ENCODE peak calls at places on chromosomes 3 and 15, in four cellular contexts. One of them, this sample, is unnamed.

GRCh38 chr3:105793040-105793439 is 75.8 kb downstream of the CBLB start:
- DNase-seq in uterus: no peak
- DNase-seq in HCT116: no peak
- DNase-seq in brain microvascular endothelial cell: peak; percentile 14
- DNase-seq in this sample: no peak

GRCh38 chr3:15345608-15346137 is 13.3 kb upstream of the SH3BP5 start:
- DNase-seq in uterus: no peak
- DNase-seq in HCT116: no peak
- DNase-seq in brain microvascular endothelial cell: no peak
- DNase-seq in this sample: no peak

GRCh38 chr15:68650901-68651709 is 72.3 kb downstream of the CORO2B start:
- DNase-seq in uterus: peak; percentile 23
- DNase-seq in brain microvascular endothelial cell: no peak
- DNase-seq in HCT116: peak; percentile 51
- DNase-seq in this sample: no peak

GRCh38 chr15:32790352-32790999 is 72.7 kb downstream of the GREM1 start:
- DNase-seq in brain microvascular endothelial cell: no peak
- DNase-seq in uterus: no peak
- DNase-seq in HCT116: no peak
- DNase-seq in this sample: no peak

GRCh38 chr3:99242271-99242670 is 340.8 kb upstream of the DCBLD2 start:
- DNase-seq in HCT116: no peak
- DNase-seq in brain microvascular endothelial cell: peak; percentile 27
- DNase-seq in uterus: no peak
- DNase-seq in this sample: no peak

GRCh38 chr15:26260517-26261133 is 397.5 kb upstream of the ATP10A start:
- DNase-seq in uterus: no peak
- DNase-seq in HCT116: no peak
- DNase-seq in brain microvascular endothelial cell: no peak
- DNase-seq in this sample: no peak

GRCh38 chr15:67931861-67932260 is 92.0 kb upstream of the RNU6-1 start:
- DNase-seq in HCT116: no peak
- DNase-seq in uterus: no peak
- DNase-seq in brain microvascular endothelial cell: no peak
- DNase-seq in this sample: no peak

GRCh38 chr3:178483704-178484103 is 52.5 kb upstream of the KCNMB2 start:
- DNase-seq in uterus: no peak
- DNase-seq in brain microvascular endothelial cell: no peak
- DNase-seq in HCT116: no peak
- DNase-seq in this sample: no peak

GRCh38 chr3:159340877-159341500 is 539.1 kb downstream of the MFSD1 start:
- DNase-seq in HCT116: no peak
- DNase-seq in brain microvascular endothelial cell: no peak
- DNase-seq in uterus: no peak
- DNase-seq in this sample: no peak

GRCh38 chr15:65991721-65992472 is 122.6 kb downstream of the RAB11A start:
- DNase-seq in brain microvascular endothelial cell: no peak
- DNase-seq in HCT116: no peak
- DNase-seq in uterus: no peak
- DNase-seq in this sample: no peak

GRCh38 chr3:167102071-167102470 is 278.0 kb downstream of the ZBBX start:
- DNase-seq in uterus: no peak
- DNase-seq in HCT116: peak; percentile 6
- DNase-seq in brain microvascular endothelial cell: no peak
- DNase-seq in this sample: no peak

GRCh38 chr3:69463546-69463945 is 77.7 kb upstream of the FRMD4B start:
- DNase-seq in uterus: no peak
- DNase-seq in HCT116: no peak
- DNase-seq in brain microvascular endothelial cell: no peak
- DNase-seq in this sample: no peak

GRCh38 chr3:155497930-155498647 is 204.6 kb upstream of the STRIT1 start:
- DNase-seq in brain microvascular endothelial cell: peak; percentile 92
- DNase-seq in HCT116: peak; percentile 60
- DNase-seq in uterus: no peak
- DNase-seq in this sample: no peak

GRCh38 chr3:42728056-42728455 is 25.5 kb upstream of the HHATL start:
- DNase-seq in uterus: peak; percentile 42
- DNase-seq in brain microvascular endothelial cell: no peak
- DNase-seq in HCT116: no peak
- DNase-seq in this sample: no peak

GRCh38 chr15:34794590-34795206 is 651 bp downstream of the ACTC1 start:
- DNase-seq in uterus: no peak
- DNase-seq in brain microvascular endothelial cell: no peak
- DNase-seq in HCT116: no peak
- DNase-seq in this sample: no peak

GRCh38 chr3:188179006-188179966 is 25.3 kb downstream of the LPP start:
- DNase-seq in uterus: peak; percentile 55
- DNase-seq in HCT116: no peak
- DNase-seq in brain microvascular endothelial cell: no peak
- DNase-seq in this sample: no peak

GRCh38 chr15:44738340-44738984 is 2.1 kb downstream of the TRIM69 start:
- DNase-seq in uterus: no peak
- DNase-seq in brain microvascular endothelial cell: no peak
- DNase-seq in HCT116: peak; percentile 62
- DNase-seq in this sample: no peak

GRCh38 chr3:55285156-55285555 is 201.9 kb downstream of the WNT5A start:
- DNase-seq in uterus: no peak
- DNase-seq in HCT116: no peak
- DNase-seq in brain microvascular endothelial cell: no peak
- DNase-seq in this sample: no peak

GRCh38 chr15:32818758-32819405 is 101.1 kb downstream of the GREM1 start:
- DNase-seq in uterus: peak; percentile 28
- DNase-seq in HCT116: no peak
- DNase-seq in brain microvascular endothelial cell: no peak
- DNase-seq in this sample: no peak

GRCh38 chr3:179108091-179108490 is 36.5 kb upstream of the ZMAT3 start:
- DNase-seq in HCT116: no peak
- DNase-seq in uterus: no peak
- DNase-seq in brain microvascular endothelial cell: peak; percentile 63
- DNase-seq in this sample: no peak

GRCh38 chr3:12462159-12462962 is 21.9 kb upstream of the TSEN2 start:
- DNase-seq in brain microvascular endothelial cell: no peak
- DNase-seq in uterus: no peak
- DNase-seq in HCT116: no peak
- DNase-seq in this sample: peak; percentile 82

GRCh38 chr15:75446146-75446545 is 5.3 kb downstream of the SIN3A start:
- DNase-seq in HCT116: no peak
- DNase-seq in uterus: no peak
- DNase-seq in brain microvascular endothelial cell: no peak
- DNase-seq in this sample: no peak

GRCh38 chr3:195123196-195123805 is 147.7 kb downstream of the XXYLT1 start:
- DNase-seq in HCT116: no peak
- DNase-seq in uterus: no peak
- DNase-seq in brain microvascular endothelial cell: no peak
- DNase-seq in this sample: no peak

GRCh38 chr3:5136619-5137429 is 14.7 kb downstream of the ARL8B start:
- DNase-seq in uterus: no peak
- DNase-seq in brain microvascular endothelial cell: no peak
- DNase-seq in HCT116: no peak
- DNase-seq in this sample: peak; percentile 37

GRCh38 chr3:42681361-42682038 is 3.8 kb upstream of the KLHL40 start:
- DNase-seq in HCT116: no peak
- DNase-seq in brain microvascular endothelial cell: no peak
- DNase-seq in uterus: no peak
- DNase-seq in this sample: no peak

GRCh38 chr3:76765526-76765925 is 274.4 kb upstream of the ROBO2 start:
- DNase-seq in HCT116: no peak
- DNase-seq in uterus: no peak
- DNase-seq in brain microvascular endothelial cell: no peak
- DNase-seq in this sample: no peak

GRCh38 chr3:46693897-46694235 is 387 bp upstream of the ALS2CL start:
- DNase-seq in uterus: no peak
- DNase-seq in brain microvascular endothelial cell: no peak
- DNase-seq in HCT116: no peak
- DNase-seq in this sample: no peak

DNA sequence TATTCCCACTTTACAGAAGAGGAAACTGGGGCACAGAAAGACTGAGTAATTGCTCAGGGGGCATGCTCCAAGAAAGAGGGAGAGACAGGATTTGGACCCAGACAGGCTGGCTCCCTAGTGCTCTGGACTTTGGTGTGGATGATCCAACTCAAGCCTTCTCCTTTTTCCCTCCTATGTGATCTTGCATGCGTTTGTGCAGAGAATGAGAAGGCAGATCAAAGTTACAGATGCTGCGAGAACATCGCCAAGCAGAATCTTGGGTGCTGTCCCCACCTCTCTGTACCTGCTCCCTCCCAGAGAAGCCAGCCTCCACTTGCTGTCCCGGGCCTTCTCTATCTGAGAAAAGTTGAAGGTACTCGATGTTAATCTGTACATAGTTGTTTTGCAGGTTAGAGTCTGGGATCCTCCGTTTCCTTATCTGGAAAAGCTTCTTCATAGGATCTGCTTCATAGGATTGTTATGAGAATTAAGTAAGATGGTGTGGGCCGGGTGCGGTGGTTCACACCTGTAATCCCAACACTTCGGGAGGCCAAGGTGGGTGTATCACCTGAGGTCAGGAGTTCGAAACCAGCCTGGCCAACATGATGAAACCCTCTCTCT is 10.2 kb downstream of the GNB5 start:
- DNase-seq in HCT116: no peak
- DNase-seq in uterus: no peak
- DNase-seq in brain microvascular endothelial cell: no peak
- DNase-seq in this sample: no peak
- H3K4me3 ChIP-seq in HCT116: no peak overlapping the region
- H3K4me3 ChIP-seq in uterus: no peak overlapping the region
- H3K4me3 ChIP-seq in brain microvascular endothelial cell: no peak overlapping the region
- H3K4me3 ChIP-seq in this sample: no peak overlapping the region

GRCh38 chr3:9862391-9863235 is 17.4 kb downstream of the CIDEC start:
- DNase-seq in HCT116: no peak
- DNase-seq in uterus: peak; percentile 85
- DNase-seq in brain microvascular endothelial cell: no peak
- DNase-seq in this sample: no peak
- H3K4me3 ChIP-seq in HCT116: no peak overlapping the region
- H3K4me3 ChIP-seq in uterus: peak overlapping the region; percentile 16
- H3K4me3 ChIP-seq in brain microvascular endothelial cell: peak overlapping the region; percentile 20
- H3K4me3 ChIP-seq in this sample: no peak overlapping the region

DNA sequence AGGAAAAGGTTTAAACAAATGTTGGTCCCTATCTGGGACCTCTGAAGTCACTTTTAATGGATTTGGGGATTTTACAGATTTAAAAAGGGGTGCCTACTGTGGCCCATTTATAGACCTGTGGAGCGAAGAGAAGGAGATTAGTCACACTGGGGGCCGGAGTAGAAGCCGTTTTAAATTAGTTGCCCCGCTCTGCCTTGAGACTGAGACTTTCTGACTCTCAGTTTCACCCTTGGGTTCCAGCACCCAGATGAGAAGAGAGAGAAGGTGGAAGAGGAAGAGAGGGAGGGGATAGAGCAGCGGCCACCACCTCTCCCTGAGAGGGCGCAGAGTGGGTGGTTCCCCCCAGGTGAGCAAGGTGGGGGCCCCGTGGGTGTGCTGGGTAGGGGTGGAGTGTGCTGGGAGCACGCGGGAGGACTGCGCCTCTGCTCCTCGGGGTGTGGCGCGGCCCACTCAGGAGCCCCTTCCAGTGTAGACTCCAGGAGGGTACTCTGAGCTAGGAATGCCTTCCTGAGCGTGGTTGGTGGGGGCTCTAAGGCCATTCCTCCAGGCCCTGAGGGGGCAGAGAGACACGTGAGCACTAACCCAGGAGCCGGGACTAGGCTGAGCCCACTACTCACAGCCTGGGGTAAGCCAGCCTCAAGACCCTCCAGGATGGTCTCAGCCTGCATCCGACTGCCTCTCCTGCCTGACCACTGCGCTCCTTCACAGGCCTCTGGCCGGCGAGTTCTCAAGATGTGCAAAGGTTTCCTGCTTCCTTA is 32.6 kb upstream of the RAB6B start:
- DNase-seq in brain microvascular endothelial cell: no peak
- DNase-seq in HCT116: no peak
- DNase-seq in uterus: no peak
- DNase-seq in this sample: no peak
- H3K4me3 ChIP-seq in brain microvascular endothelial cell: no peak overlapping the region
- H3K4me3 ChIP-seq in HCT116: no peak overlapping the region
- H3K4me3 ChIP-seq in uterus: no peak overlapping the region
- H3K4me3 ChIP-seq in this sample: no peak overlapping the region

GRCh38 chr3:184712248-184712559 is 340 bp upstream of the MAGEF1 start:
- DNase-seq in brain microvascular endothelial cell: no peak
- DNase-seq in HCT116: no peak
- DNase-seq in uterus: no peak
- DNase-seq in this sample: no peak

GRCh38 chr3:184715943-184716651 is 4.2 kb upstream of the MAGEF1 start:
- DNase-seq in uterus: no peak
- DNase-seq in brain microvascular endothelial cell: no peak
- DNase-seq in HCT116: no peak
- DNase-seq in this sample: no peak

GRCh38 chr3:184711366-184712247 is at the start of gene MAGEF1:
- DNase-seq in brain microvascular endothelial cell: peak; percentile 68
- DNase-seq in uterus: peak; percentile 85
- DNase-seq in HCT116: peak; percentile 66
- DNase-seq in this sample: peak; percentile 91

GRCh38 chr3:184712579-184713355 is 903 bp upstream of the MAGEF1 start:
- DNase-seq in HCT116: no peak
- DNase-seq in brain microvascular endothelial cell: no peak
- DNase-seq in uterus: no peak
- DNase-seq in this sample: no peak

GRCh38 chr3:184713521-184713920 is 1.7 kb upstream of the MAGEF1 start:
- DNase-seq in brain microvascular endothelial cell: no peak
- DNase-seq in uterus: no peak
- DNase-seq in HCT116: no peak
- DNase-seq in this sample: no peak
- H3K4me3 ChIP-seq in brain microvascular endothelial cell: no peak overlapping the region
- H3K4me3 ChIP-seq in uterus: no peak overlapping the region
- H3K4me3 ChIP-seq in HCT116: no peak overlapping the region
- H3K4me3 ChIP-seq in this sample: no peak overlapping the region

DNA sequence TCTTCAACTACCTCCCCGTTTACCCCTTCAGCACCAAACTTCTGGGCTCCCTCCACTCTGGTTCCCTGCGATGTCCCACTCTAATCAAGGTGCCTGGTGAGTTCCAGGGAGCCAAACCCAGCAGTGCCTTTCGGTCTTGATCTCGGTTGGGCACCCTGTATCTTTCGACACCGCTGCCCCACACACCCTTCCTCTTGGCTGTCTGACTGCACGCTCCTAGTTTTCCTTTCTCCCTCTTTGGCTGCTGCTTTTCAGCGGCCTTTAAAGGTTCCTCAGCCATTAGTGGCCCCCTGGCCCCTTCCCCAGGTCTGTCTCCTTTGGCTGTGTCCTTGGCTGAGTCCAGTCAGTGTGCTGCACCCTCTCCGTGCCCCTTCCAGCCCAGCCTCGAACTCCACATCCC is 784 bp downstream of the TTLL3 start:
- DNase-seq in uterus: no peak
- DNase-seq in brain microvascular endothelial cell: no peak
- DNase-seq in HCT116: no peak
- DNase-seq in this sample: no peak
- H3K4me3 ChIP-seq in uterus: peak overlapping the region; percentile 51
- H3K4me3 ChIP-seq in brain microvascular endothelial cell: peak overlapping the region; percentile 54
- H3K4me3 ChIP-seq in HCT116: no peak overlapping the region
- H3K4me3 ChIP-seq in this sample: no peak overlapping the region